ENCODE peak calls at places on chromosomes 13 and 19, in five cellular contexts. Y, L, N, O and X are unnamed samples.

GRCh38 chr19:36128392-36128736 is 11.5 kb upstream of the CAPNS1 start:
- DNase-seq in L (no peak), O (peak; percentile 71), Y (peak; percentile 51), N (no peak), X (no peak)

GRCh38 chr13:113749956-113750355 is 9.1 kb upstream of the TMEM255B start:
- DNase-seq in L (no peak), O (no peak), N (no peak), Y (no peak), X (no peak)

GRCh38 chr13:112325142-112325808 is 50.9 kb upstream of the SPACA7 start:
- DNase-seq in O (no peak), Y (no peak), N (no peak), L (no peak), X (no peak)

GRCh38 chr19:14826006-14826405 is 9.0 kb downstream of the OR7A5 start:
- DNase-seq in Y (no peak), L (no peak), N (no peak), O (no peak), X (no peak)

GRCh38 chr19:41882568-41883462 is at the start of gene ARHGEF1:
- DNase-seq in O (peak; percentile 76), L (peak; percentile 53), N (peak; percentile 51), Y (peak; percentile 62), X (peak; percentile 92)

GRCh38 chr19:53102701-53103140 is 501 bp downstream of the ZNF160 start:
- DNase-seq in L (peak; percentile 5), O (peak; percentile 57), N (peak; percentile 26), Y (peak; percentile 55), X (peak; percentile 67)

GRCh38 chr19:40273469-40274360 is 11.4 kb downstream of the AKT2 start:
- DNase-seq in O (no peak), Y (no peak), N (no peak), L (no peak), X (no peak)

GRCh38 chr19:54190942-54191670 is at the start of gene TSEN34:
- DNase-seq in N (no peak), L (peak; percentile 82), Y (peak; percentile 88), O (peak; percentile 93), X (peak; percentile 95)

GRCh38 chr19:55552620-55553019 is 7.3 kb upstream of the SBK3 start:
- DNase-seq in N (no peak), L (no peak), Y (no peak), O (no peak), X (no peak)

GRCh38 chr19:3129112-3129511 is 6.7 kb upstream of the GNA15 start:
- DNase-seq in N (no peak), O (no peak), L (no peak), Y (peak; percentile 55), X (no peak)

GRCh38 chr13:22964245-22964966 is 216.4 kb upstream of the SGCG start:
- DNase-seq in N (no peak), Y (no peak), L (no peak), O (no peak), X (no peak)

GRCh38 chr19:2805991-2806649 is 13.5 kb upstream of the ZNF554 start:
- DNase-seq in L (no peak), Y (no peak), N (no peak), O (no peak), X (no peak)

GRCh38 chr13:85985791-85986190 is 186.6 kb upstream of the SLITRK6 start:
- DNase-seq in L (no peak), Y (no peak), O (no peak), N (no peak), X (no peak)

GRCh38 chr19:36573948-36574726 is 1.0 kb upstream of the ZNF529 start:
- DNase-seq in N (no peak), O (no peak), Y (peak; percentile 43), L (no peak), X (no peak)

GRCh38 chr19:6736169-6736916 is 1.0 kb downstream of the GPR108 start:
- DNase-seq in N (peak; percentile 79), Y (peak; percentile 75), O (peak; percentile 87), L (peak; percentile 46), X (peak; percentile 88)

GRCh38 chr19:812049-812816 is 9.5 kb downstream of the PLPPR3 start:
- DNase-seq in N (no peak), L (no peak), O (no peak), Y (peak; percentile 53), X (no peak)

GRCh38 chr19:46404039-46404883 is 9.1 kb downstream of the CCDC8 start:
- DNase-seq in N (peak; percentile 74), O (peak; percentile 74), L (no peak), Y (peak; percentile 70), X (no peak)

GRCh38 chr13:39956036-39956435 is 300.6 kb downstream of the COG6 start:
- DNase-seq in L (no peak), N (no peak), Y (no peak), O (no peak), X (no peak)

GRCh38 chr19:43596842-43597461 is 557 bp downstream of the ZNF576 start:
- DNase-seq in O (no peak), N (no peak), Y (no peak), L (no peak), X (no peak)

GRCh38 chr19:50724522-50725217 is 1.5 kb downstream of the CLEC11A start:
- DNase-seq in O (peak; percentile 99), Y (peak; percentile 100), N (peak; percentile 100), L (peak; percentile 93), X (peak; percentile 100)
- H3K27ac ChIP-seq in O (no peak overlapping the region), Y (no peak overlapping the region), N (peak overlapping the region; percentile 77), L (peak overlapping the region; percentile 89), X (peak overlapping the region; percentile 27)

GRCh38 chr13:27627377-27627776 is 5.7 kb downstream of the POLR1D start:
- DNase-seq in N (no peak), L (no peak), O (no peak), Y (no peak), X (no peak)
- H3K4me1 ChIP-seq in N (no peaks in the 10 kb centered on the region), L (peaks cover 17% of the 10 kb centered on the region), O (no peaks in the 10 kb centered on the region), Y (peaks cover 35% of the 10 kb centered on the region), X (peaks cover 24% of the 10 kb centered on the region)

GRCh38 chr19:9914315-9915207 is 21.8 kb downstream of the OLFM2 start:
- DNase-seq in N (peak; percentile 68), Y (peak; percentile 92), L (peak; percentile 72), O (peak; percentile 60), X (peak; percentile 89)
- H3K4me3 ChIP-seq in N (peak overlapping the region; percentile 31), Y (peak overlapping the region; percentile 79), L (peak overlapping the region; percentile 66), O (peak overlapping the region; percentile 51), X (peak overlapping the region; percentile 51)

DNA sequence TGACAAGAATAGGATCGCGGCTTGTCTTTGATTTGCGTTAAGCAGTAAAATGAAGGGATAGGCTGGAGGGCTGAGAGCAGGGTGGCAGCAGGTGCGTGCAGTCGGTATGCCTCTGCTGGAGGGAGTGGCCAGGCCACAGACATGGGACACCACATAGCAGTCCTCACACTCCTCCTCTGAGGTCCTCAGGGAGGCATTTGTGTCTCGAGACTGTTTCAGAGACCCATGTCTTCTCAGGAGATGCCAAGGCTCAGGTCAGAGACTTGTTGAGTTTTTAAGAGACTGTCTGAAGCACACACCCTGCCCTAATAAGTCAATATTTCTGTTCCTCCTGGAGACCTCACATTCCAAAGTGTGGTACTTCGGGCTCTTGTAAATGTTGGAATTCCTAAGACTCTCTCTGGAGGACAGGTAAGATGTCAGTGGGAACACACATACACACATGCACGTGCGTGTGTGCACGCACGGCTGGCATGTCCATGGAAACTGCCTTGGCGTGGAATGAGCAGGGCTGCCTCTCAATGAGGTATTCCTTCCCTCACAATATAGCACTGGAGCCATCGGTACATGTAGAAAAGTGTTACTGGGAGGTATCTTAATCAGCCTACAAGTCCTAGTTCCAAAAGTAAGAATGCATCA is 46.4 kb downstream of the COL4A2 start:
- DNase-seq in L (no peak), Y (no peak), N (no peak), O (no peak), X (no peak)
- H3K27ac ChIP-seq in L (no peak overlapping the region), Y (no peak overlapping the region), N (peak overlapping the region; percentile 96), O (no peak overlapping the region), X (peak overlapping the region; percentile 55)

DNA sequence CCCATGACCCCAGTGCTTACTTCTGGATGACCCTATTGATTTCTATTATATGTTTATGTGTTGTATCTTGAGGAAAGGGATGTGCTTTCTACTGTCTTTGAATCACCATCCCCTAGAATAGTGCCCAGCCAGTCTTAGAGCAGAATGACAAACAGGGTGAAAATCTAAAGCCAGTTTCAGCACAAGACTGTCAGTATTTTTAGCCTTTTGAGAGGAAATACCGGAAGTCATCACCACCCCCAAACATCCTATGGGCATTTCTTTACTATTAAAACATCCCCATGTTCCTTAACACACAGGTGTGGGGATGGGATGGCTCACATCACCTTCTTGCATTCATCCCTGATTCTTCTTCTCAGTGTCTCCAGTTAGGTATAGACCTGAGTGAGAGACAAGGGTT is 52.1 kb upstream of the UBE2L5 start:
- DNase-seq in N (no peak), O (no peak), L (no peak), Y (no peak), X (no peak)
- H3K4me1 ChIP-seq in N (no peaks in the 10 kb centered on the region), O (no peaks in the 10 kb centered on the region), L (peaks cover 61% of the 10 kb centered on the region), Y (no peaks in the 10 kb centered on the region), X (peaks cover 10% of the 10 kb centered on the region)

GRCh38 chr19:58538257-58539168 is 5.4 kb upstream of the TRIM28 start:
- DNase-seq in L (peak; percentile 24), N (no peak), Y (peak; percentile 97), O (no peak), X (no peak)

GRCh38 chr19:58531052-58531600 is 11.5 kb upstream of the ZBTB45 start:
- DNase-seq in O (no peak), L (no peak), N (no peak), Y (no peak), X (no peak)

GRCh38 chr19:58535857-58536256 is 8.0 kb upstream of the TRIM28 start:
- DNase-seq in N (no peak), O (no peak), L (no peak), Y (no peak), X (no peak)

DNA sequence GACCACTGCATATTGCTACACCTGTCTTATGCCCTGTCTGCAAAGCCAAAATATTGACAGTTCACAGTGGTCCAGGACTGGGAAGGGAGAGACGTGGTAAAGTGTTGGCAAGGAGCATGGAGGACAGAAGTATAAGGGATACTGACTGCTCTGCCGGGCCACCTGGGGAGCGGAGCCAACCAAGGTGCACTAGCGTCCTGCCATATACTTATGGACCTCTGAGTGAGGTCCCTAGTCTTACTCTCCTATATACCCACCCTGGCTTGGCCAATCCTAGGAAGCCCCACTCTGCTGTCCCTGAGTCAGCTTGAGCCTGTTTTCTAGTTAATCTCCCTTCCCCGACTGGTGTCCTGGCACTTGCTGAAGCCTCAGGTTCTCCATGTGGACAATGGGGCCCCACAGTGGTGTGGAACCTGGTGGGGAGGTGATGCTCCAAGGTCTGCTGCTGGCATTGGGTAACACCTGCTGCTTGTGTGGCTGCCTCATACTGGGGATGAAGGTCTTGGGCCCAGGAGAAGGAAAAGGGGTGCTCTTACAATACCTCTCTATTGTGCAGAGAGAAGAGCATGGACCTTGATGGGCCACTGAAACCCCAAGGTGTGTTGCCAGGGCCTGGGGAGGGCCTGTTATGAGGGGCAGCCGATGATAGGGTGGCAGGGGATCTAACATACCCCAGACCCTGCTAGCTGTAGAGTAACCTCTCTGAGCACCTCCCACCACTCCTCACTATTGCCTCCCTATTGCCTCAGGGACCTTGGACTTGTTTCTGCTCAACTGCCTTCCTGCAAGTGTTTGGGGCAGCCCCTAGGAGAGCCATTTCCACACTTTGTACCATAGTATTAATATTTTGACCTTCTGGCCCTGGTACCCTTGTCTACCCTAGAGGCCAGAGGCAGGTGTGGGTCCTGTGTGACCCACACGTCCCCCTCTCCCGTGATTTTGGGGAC is 6.7 kb upstream of the TRIM28 start:
- DNase-seq in L (no peak), N (no peak), O (no peak), Y (no peak), X (no peak)
- H3K4me3 ChIP-seq in L (no peak overlapping the region), N (no peak overlapping the region), O (no peak overlapping the region), Y (peak overlapping the region; percentile 60), X (no peak overlapping the region)

GRCh38 chr13:44141213-44141724 is 232.4 kb upstream of the SERP2 start:
- DNase-seq in N (no peak), O (no peak), Y (peak; percentile 47), L (no peak), X (peak; percentile 64)
- H3K27ac ChIP-seq in N (peak overlapping the region; percentile 99), O (peak overlapping the region; percentile 98), Y (peak overlapping the region; percentile 98), L (peak overlapping the region; percentile 68), X (peak overlapping the region; percentile 94)